ENCODE peak calls at places on chromosomes 13 and 19, in ten cellular contexts. J is left lung, Z is HCT116, H is heart right ventricle, C is esophagus squamous epithelium, S is psoas muscle, G is IMR-90, R is cardiac muscle cell, Q is brain microvascular endothelial cell, F is tibial nerve. A is an unnamed sample.

GRCh38 chr13:20989883-20990282 is 71.5 kb downstream of the LATS2 start:
- DNase-seq in C (no peak), H (no peak), F (no peak), J (no peak), S (no peak), Z (no peak), G (no peak), R (no peak), Q (no peak), A (no peak)

GRCh38 chr13:34425307-34425949 is 516.6 kb upstream of the NBEA start:
- DNase-seq in C (no peak), R (no peak), Q (no peak), H (no peak), J (no peak), Z (no peak), G (no peak), F (no peak), S (no peak), A (no peak)

GRCh38 chr13:93687261-93687660 is 460.7 kb downstream of the GPC6 start:
- DNase-seq in R (no peak), G (peak; percentile 75), H (no peak), Q (no peak), S (no peak), Z (no peak), J (no peak), C (no peak), F (no peak), A (no peak)

GRCh38 chr19:38774181-38774950 is 1.0 kb upstream of the LGALS7 start:
- DNase-seq in Q (no peak), F (no peak), J (no peak), C (no peak), S (peak; percentile 26), R (no peak), G (no peak), Z (no peak), H (no peak), A (no peak)

GRCh38 chr19:45729774-45730388 is 815 bp downstream of the FBXO46 start:
- DNase-seq in H (no peak), J (no peak), R (no peak), Q (no peak), S (no peak), F (no peak), Z (no peak), G (no peak), C (no peak), A (no peak)

GRCh38 chr13:41356788-41357187 is 45.7 kb downstream of the NAA16 start:
- DNase-seq in C (no peak), Q (no peak), S (no peak), F (no peak), J (no peak), Z (no peak), R (no peak), G (no peak), H (no peak), A (no peak)

GRCh38 chr13:27922974-27923612 is 3.3 kb downstream of the PDX1 start:
- DNase-seq in H (no peak), S (no peak), C (no peak), J (no peak), F (no peak), Z (no peak), G (no peak), R (no peak), Q (no peak), A (no peak)

GRCh38 chr19:38388310-38389100 is at the start of gene SPRED3:
- DNase-seq in J (no peak), C (no peak), F (no peak), H (peak; percentile 23), G (peak; percentile 66), R (peak; percentile 62), S (peak; percentile 62), Q (no peak), Z (no peak), A (peak; percentile 53)

GRCh38 chr13:85236431-85236830 is 562.8 kb downstream of the SLITRK6 start:
- DNase-seq in Z (no peak), H (no peak), J (no peak), S (no peak), G (peak; percentile 54), C (no peak), R (peak; percentile 49), F (no peak), Q (peak; percentile 48), A (no peak)

GRCh38 chr13:49669735-49670309 is 21.5 kb downstream of the EBPL start:
- DNase-seq in G (peak; percentile 81), J (no peak), Q (peak; percentile 56), R (peak; percentile 75), H (peak; percentile 33), S (peak; percentile 65), Z (peak; percentile 63), F (peak; percentile 18), C (no peak), A (peak; percentile 31)

GRCh38 chr13:112671359-112671758 is 18.5 kb upstream of the ATP11A start:
- DNase-seq in C (no peak), Q (no peak), J (no peak), R (no peak), F (no peak), G (no peak), H (no peak), Z (no peak), S (no peak), A (no peak)

GRCh38 chr13:35858665-35859064 is 272.5 kb downstream of the DCLK1 start:
- DNase-seq in S (no peak), G (no peak), Q (no peak), J (no peak), C (no peak), F (no peak), Z (no peak), R (no peak), H (no peak), A (no peak)

GRCh38 chr19:52665047-52665446 is 26.9 kb upstream of the ZNF83 start:
- DNase-seq in F (no peak), Q (no peak), H (no peak), S (no peak), J (no peak), Z (no peak), R (no peak), C (no peak), G (no peak), A (no peak)

GRCh38 chr19:22945560-22945959 is 57.4 kb downstream of the ZNF728 start:
- DNase-seq in C (no peak), F (no peak), Q (no peak), S (no peak), J (no peak), H (no peak), G (peak; percentile 16), Z (peak; percentile 10), R (peak; percentile 23), A (no peak)

GRCh38 chr13:94232956-94233355 is 246.5 kb downstream of the DCT start:
- DNase-seq in J (no peak), Q (no peak), H (no peak), G (no peak), Z (no peak), C (no peak), F (no peak), S (no peak), R (peak; percentile 58), A (no peak)

GRCh38 chr19:8361921-8362793 is 1.8 kb upstream of the ANGPTL4 start:
- DNase-seq in H (peak; percentile 93), S (peak; percentile 98), G (peak; percentile 99), C (no peak), Q (peak; percentile 98), J (peak; percentile 92), F (peak; percentile 92), R (peak; percentile 99), Z (peak; percentile 95), A (peak; percentile 58)
- H3K4me3 ChIP-seq in H (no peak overlapping the region), S (peak overlapping the region; percentile 84), G (no peak overlapping the region), C (no peak overlapping the region), Q (no peak overlapping the region), J (no peak overlapping the region), F (no peak overlapping the region), R (no peak overlapping the region), Z (peak overlapping the region; percentile 40), A (no peak overlapping the region)

GRCh38 chr19:29727906-29728305 is 12.8 kb upstream of the C19orf12 start:
- DNase-seq in J (no peak), F (no peak), Z (no peak), Q (no peak), G (no peak), R (no peak), H (no peak), S (no peak), C (no peak), A (no peak)

GRCh38 chr19:29724102-29724641 is 9.1 kb upstream of the C19orf12 start:
- DNase-seq in Z (no peak), H (no peak), J (no peak), R (peak; percentile 48), Q (no peak), G (peak; percentile 5), F (no peak), C (no peak), S (no peak), A (no peak)

GRCh38 chr19:29724741-29725140 is 9.7 kb upstream of the C19orf12 start:
- DNase-seq in G (no peak), F (no peak), S (no peak), Z (no peak), H (no peak), R (no peak), C (no peak), Q (no peak), J (no peak), A (no peak)
- H3K27me3 ChIP-seq in G (peaks cover 36% of the 10 kb centered on the region), F (no peaks in the 10 kb centered on the region), S (no peaks in the 10 kb centered on the region), Z (no peaks in the 10 kb centered on the region), H (peaks cover 58% of the 10 kb centered on the region), R (peaks cover 2% of the 10 kb centered on the region), C (no peaks in the 10 kb centered on the region), Q (no peaks in the 10 kb centered on the region), J (peaks cover 15% of the 10 kb centered on the region), A (no peaks in the 10 kb centered on the region)

GRCh38 chr19:35903550-35904179 is 1.3 kb downstream of the HCST start:
- DNase-seq in S (peak; percentile 85), Z (no peak), C (peak; percentile 75), H (peak; percentile 70), F (peak; percentile 57), Q (peak; percentile 54), G (peak; percentile 73), J (peak; percentile 92), R (peak; percentile 73), A (peak; percentile 53)
- H3K4me3 ChIP-seq in S (peak overlapping the region; percentile 30), Z (peak overlapping the region; percentile 53), C (no peak overlapping the region), H (peak overlapping the region; percentile 7), F (peak overlapping the region; percentile 25), Q (peak overlapping the region; percentile 41), G (no peak overlapping the region), J (peak overlapping the region; percentile 80), R (no peak overlapping the region), A (no peak overlapping the region)

GRCh38 chr19:3360494-3361383 is 5.6 kb upstream of the NFIC start:
- DNase-seq in C (no peak), Z (no peak), G (no peak), R (peak; percentile 39), H (peak; percentile 84), Q (no peak), F (no peak), J (peak; percentile 74), S (peak; percentile 92), A (peak; percentile 82)

GRCh38 chr19:3359850-3360493 is 6.4 kb upstream of the NFIC start:
- DNase-seq in F (no peak), Q (no peak), G (no peak), Z (no peak), C (no peak), J (no peak), S (no peak), H (no peak), R (peak; percentile 47), A (no peak)

GRCh38 chr19:3363841-3364500 is 2.4 kb upstream of the NFIC start:
- DNase-seq in S (peak; percentile 47), Q (no peak), Z (no peak), G (no peak), H (no peak), F (no peak), R (no peak), C (no peak), J (no peak), A (no peak)

GRCh38 chr19:3362217-3362907 is 4.0 kb upstream of the NFIC start:
- DNase-seq in J (no peak), S (peak; percentile 25), R (no peak), G (no peak), Z (no peak), F (no peak), Q (no peak), C (no peak), H (no peak), A (no peak)

GRCh38 chr19:3361384-3362216 is 4.8 kb upstream of the NFIC start:
- DNase-seq in Z (no peak), J (no peak), H (no peak), F (no peak), Q (no peak), C (no peak), R (no peak), G (no peak), S (peak; percentile 51), A (no peak)
- H3K27me3 ChIP-seq in Z (no peaks in the 10 kb centered on the region), J (no peaks in the 10 kb centered on the region), H (no peaks in the 10 kb centered on the region), F (no peaks in the 10 kb centered on the region), Q (no peaks in the 10 kb centered on the region), C (no peaks in the 10 kb centered on the region), R (peaks cover 77% of the 10 kb centered on the region), G (no peaks in the 10 kb centered on the region), S (no peaks in the 10 kb centered on the region), A (no peaks in the 10 kb centered on the region)